ENCODE peak calls at places on chromosome 7, in four cellular contexts. N, Y, X and D are unnamed samples.

GRCh38 chr7:500521-501420 is 18.9 kb downstream of the PDGFA start:
- DNase-seq in X (no peak), N (no peak), Y (no peak), D (no peak)

GRCh38 chr7:130632111-130632510 is 36.4 kb downstream of the COPG2 start:
- DNase-seq in N (no peak), Y (no peak), X (no peak), D (no peak)

GRCh38 chr7:26153823-26154783 is 2.1 kb downstream of the NFE2L3 start:
- DNase-seq in Y (no peak), X (no peak), N (peak), D (no peak)

GRCh38 chr7:157414702-157415096 is 77.9 kb downstream of the DNAJB6 start:
- DNase-seq in X (no peak), N (no peak), Y (peak), D (no peak)

GRCh38 chr7:298375-298702 is 8.4 kb downstream of the FOXL3 start:
- DNase-seq in Y (no peak), N (no peak), X (no peak), D (no peak)

GRCh38 chr7:157002819-157003421 is 7.5 kb downstream of the MNX1 start:
- DNase-seq in Y (peak), X (no peak), N (no peak), D (no peak)

GRCh38 chr7:107874605-107875446 is 16.2 kb upstream of the DLD start:
- DNase-seq in N (peak), X (peak), Y (peak), D (no peak)

GRCh38 chr7:36863901-36864701 is 139.8 kb upstream of the AOAH start:
- DNase-seq in Y (peak), X (no peak), N (no peak), D (no peak)

GRCh38 chr7:46072722-46073121 is 151.7 kb upstream of the IGFBP3 start:
- DNase-seq in N (no peak), Y (no peak), X (no peak), D (no peak)

GRCh38 chr7:113891828-113892227 is 27.0 kb downstream of the PPP1R3A start:
- DNase-seq in X (no peak), N (no peak), Y (no peak), D (no peak)

GRCh38 chr7:121499526-121500123 is 103.5 kb upstream of the FAM3C start:
- DNase-seq in Y (no peak), N (no peak), X (no peak), D (no peak)

GRCh38 chr7:96547371-96547811 is 162.3 kb downstream of the SEM1 start:
- DNase-seq in N (no peak), X (no peak), Y (peak), D (no peak)
- TF ChIP-seq EP300 in N (no peak), X (no peak), Y (no peak), D (no peak)

GRCh38 chr7:143096146-143096545 is 35.7 kb upstream of the PIP start:
- DNase-seq in Y (no peak), X (no peak), N (no peak), D (no peak)
- H3K27ac ChIP-seq in Y (no peak), X (no peak), N (no peak), D (no peak)

DNA sequence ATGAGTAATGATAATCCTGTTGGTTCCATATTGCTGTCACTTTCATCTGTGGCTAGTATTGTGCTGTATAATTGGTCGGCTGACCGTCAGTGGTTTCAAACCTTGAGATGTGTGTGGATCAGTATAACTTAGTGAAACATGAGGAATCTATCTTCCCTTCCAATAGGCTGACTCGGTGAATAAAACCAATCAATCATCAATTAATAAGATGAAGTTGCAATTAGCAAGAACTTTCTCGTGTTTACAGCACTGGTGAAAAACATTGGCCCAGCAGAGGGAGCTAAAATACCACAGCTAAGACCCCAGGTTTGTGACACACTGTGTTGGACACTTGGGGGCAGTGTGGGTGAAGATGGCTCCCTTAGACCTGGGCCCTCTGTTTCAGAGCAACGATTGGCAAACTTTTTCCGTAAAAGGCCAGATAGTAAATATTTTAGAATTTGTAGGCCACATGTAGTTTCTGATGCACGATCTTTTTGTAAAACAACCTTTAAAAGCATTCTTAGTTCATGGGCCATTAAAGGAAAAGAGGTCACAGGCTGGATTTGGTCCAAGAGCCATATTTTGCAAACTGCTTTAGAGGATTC is 47.8 kb downstream of the STRA8 start:
- DNase-seq in Y (peak), N (peak), X (peak), D (peak)
- TF ChIP-seq EP300 in Y (no peak), N (peak), X (no peak), D (no peak)

DNA sequence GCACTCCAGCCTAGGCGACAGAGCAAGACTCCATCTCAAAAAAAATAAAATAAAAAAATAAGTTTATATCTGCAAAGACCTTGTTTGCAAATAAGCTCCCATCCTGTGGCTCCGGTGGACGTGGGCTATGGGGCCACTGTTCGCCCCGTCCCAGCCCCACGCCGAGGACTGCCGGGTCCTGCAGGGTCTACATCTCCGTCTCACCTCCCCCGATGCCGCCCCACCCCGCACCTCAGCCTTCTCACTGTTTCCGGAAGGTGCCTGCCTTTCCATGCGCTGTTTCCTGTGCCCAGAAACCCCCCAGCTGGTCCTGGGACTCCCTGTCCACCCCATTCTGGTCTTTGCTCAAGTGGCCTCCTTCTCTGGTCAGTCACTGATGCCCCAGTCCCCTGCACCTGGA is 5.0 kb upstream of the INTS1 start:
- DNase-seq in Y (no peak), N (no peak), X (no peak), D (no peak)
- H3K27ac ChIP-seq in Y (no peak), N (no peak), X (peak), D (no peak)

GRCh38 chr7:119320316-119320715 is 952.7 kb upstream of the KCND2 start:
- DNase-seq in N (no peak), X (no peak), Y (no peak), D (no peak)
- TF ChIP-seq EP300 in N (no peak), X (no peak), Y (no peak), D (no peak)

DNA sequence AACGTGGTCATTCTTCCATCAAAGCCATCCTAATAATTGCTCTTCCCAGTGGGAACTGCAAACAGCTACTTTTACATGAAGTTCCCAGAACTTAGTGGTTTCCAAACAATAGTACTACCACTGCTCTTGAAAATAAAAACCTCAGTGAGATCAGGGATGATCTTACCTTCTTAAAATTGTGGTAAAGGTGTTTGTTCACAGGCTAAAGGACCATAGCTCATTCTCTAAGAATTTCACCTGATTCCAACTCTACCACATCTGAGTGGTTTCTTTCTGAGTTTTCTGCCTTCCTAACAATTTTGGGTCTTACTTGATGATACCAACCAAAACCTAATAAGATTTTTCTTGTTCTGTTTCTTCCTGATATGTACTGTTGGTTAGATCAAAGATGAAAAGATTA is 45.6 kb upstream of the AGBL3 start:
- DNase-seq in X (no peak), N (no peak), Y (no peak), D (no peak)
- H3K27ac ChIP-seq in X (no peak), N (no peak), Y (peak), D (peak)

DNA sequence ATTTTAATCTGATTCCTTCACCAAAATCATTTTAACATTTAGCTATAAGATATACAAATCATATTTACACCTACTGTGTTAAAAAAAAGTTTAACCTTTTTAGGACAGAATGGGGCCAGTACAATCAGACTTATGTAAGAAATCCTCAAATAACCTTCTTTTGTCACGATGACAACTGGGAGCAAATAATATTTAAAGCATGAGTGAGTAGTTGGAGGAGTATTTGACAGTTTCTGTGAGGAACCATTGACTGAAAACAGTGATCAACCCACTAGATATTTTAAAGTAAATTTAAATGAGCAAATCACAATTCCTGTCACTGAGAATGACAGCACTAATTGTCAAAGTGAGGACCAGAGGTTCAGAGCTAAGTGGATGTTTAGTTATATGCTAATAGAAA is 289.1 kb downstream of the CNTNAP2 start:
- DNase-seq in X (no peak), Y (no peak), N (no peak), D (no peak)
- TF ChIP-seq EP300 in X (no peak), Y (no peak), N (no peak), D (no peak)

DNA sequence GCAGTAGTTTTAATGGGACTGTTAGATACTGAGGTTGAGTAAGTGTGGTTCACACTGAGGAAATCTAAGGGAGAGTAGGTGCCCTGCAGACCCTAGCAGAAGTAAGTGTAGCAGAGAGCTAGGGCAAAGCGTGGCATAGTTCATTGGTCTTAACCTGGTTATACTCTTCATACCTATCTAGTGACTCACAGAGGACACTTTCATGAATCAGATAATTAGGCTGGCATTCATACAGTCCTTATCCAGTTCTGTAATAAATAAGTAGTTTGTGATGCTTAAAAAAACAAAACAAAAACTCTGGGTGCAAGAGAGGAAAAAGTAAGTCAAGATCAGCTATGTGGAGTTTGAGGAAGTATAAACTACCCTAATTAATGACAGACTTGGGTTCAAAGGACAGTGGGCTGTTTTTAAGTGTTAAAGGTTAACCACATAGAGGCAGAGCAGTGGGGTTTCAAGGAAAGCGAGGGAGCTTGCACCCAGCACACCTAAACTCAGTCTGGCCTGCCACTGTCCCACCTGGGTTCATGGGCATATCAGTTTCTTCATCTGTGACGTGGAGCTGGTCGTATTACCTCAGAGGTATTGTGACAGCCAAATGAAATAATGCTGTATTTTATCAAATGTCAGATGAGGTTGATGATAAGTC is 27.1 kb downstream of the LMTK2 start:
- DNase-seq in N (no peak), Y (no peak), X (peak), D (no peak)
- H3K27ac ChIP-seq in N (no peak), Y (no peak), X (peak), D (no peak)

GRCh38 chr7:83419013-83419412 is 229.9 kb downstream of the SEMA3E start:
- DNase-seq in N (no peak), X (no peak), Y (no peak), D (no peak)

GRCh38 chr7:83413425-83413824 is 235.5 kb downstream of the SEMA3E start:
- DNase-seq in X (peak), N (no peak), Y (no peak), D (no peak)

GRCh38 chr7:83414947-83415346 is 234.0 kb downstream of the SEMA3E start:
- DNase-seq in X (no peak), Y (no peak), N (no peak), D (no peak)

GRCh38 chr7:83413831-83414230 is 235.1 kb downstream of the SEMA3E start:
- DNase-seq in Y (peak), N (no peak), X (no peak), D (no peak)

GRCh38 chr7:83415840-83416239 is 233.1 kb downstream of the SEMA3E start:
- DNase-seq in Y (no peak), N (no peak), X (no peak), D (no peak)
- TF ChIP-seq EP300 in Y (no peak), N (no peak), X (no peak), D (no peak)

GRCh38 chr7:134899729-134900128 is 86.6 kb upstream of the AGBL3 start:
- DNase-seq in N (no peak), Y (no peak), X (peak), D (peak)
- H3K27ac ChIP-seq in N (peak), Y (peak), X (peak), D (peak)